ENCODE peak calls at places on chromosomes 5 and 9, in five cellular contexts. One of them, this sample, is unnamed.

GRCh38 chr5:69206528-69207190 is 17.3 kb downstream of the CENPH start:
- DNase-seq in WTC11: no peak
- DNase-seq in HepG2: peak; percentile 57
- DNase-seq in K562: no peak
- DNase-seq in GM12878: no peak
- DNase-seq in this sample: peak; percentile 35

GRCh38 chr5:68066277-68066955 is 149.1 kb upstream of the PIK3R1 start:
- DNase-seq in GM12878: no peak
- DNase-seq in HepG2: no peak
- DNase-seq in K562: no peak
- DNase-seq in WTC11: no peak
- DNase-seq in this sample: no peak

GRCh38 chr5:159779481-159779880 is 136.8 kb upstream of the ADRA1B start:
- DNase-seq in K562: no peak
- DNase-seq in GM12878: no peak
- DNase-seq in WTC11: no peak
- DNase-seq in HepG2: no peak
- DNase-seq in this sample: no peak

GRCh38 chr5:16935271-16936149 is 578 bp downstream of the MYO10 start:
- DNase-seq in WTC11: peak; percentile 69
- DNase-seq in GM12878: no peak
- DNase-seq in K562: no peak
- DNase-seq in HepG2: no peak
- DNase-seq in this sample: peak; percentile 39

GRCh38 chr5:5315068-5315835 is 107.2 kb upstream of the ICE1 start:
- DNase-seq in HepG2: no peak
- DNase-seq in K562: no peak
- DNase-seq in GM12878: no peak
- DNase-seq in WTC11: no peak
- DNase-seq in this sample: no peak

GRCh38 chr9:14080940-14081621 is 232.9 kb downstream of the NFIB start:
- DNase-seq in WTC11: no peak
- DNase-seq in HepG2: no peak
- DNase-seq in K562: no peak
- DNase-seq in GM12878: no peak
- DNase-seq in this sample: no peak

GRCh38 chr5:108025957-108026356 is 355.2 kb upstream of the EFNA5 start:
- DNase-seq in K562: no peak
- DNase-seq in HepG2: no peak
- DNase-seq in WTC11: no peak
- DNase-seq in GM12878: no peak
- DNase-seq in this sample: no peak

GRCh38 chr5:168364738-168365550 is 73.5 kb downstream of the WWC1 start:
- DNase-seq in HepG2: peak; percentile 35
- DNase-seq in WTC11: peak; percentile 42
- DNase-seq in K562: no peak
- DNase-seq in GM12878: no peak
- DNase-seq in this sample: no peak

GRCh38 chr5:73346878-73347408 is 101.6 kb downstream of the FOXD1 start:
- DNase-seq in GM12878: no peak
- DNase-seq in HepG2: no peak
- DNase-seq in K562: no peak
- DNase-seq in WTC11: no peak
- DNase-seq in this sample: no peak

GRCh38 chr5:173235499-173236394 is 741 bp upstream of the NKX2-5 start:
- DNase-seq in HepG2: no peak
- DNase-seq in K562: no peak
- DNase-seq in WTC11: no peak
- DNase-seq in GM12878: no peak
- DNase-seq in this sample: no peak

GRCh38 chr9:30925126-30925525 is 1459.3 kb upstream of the ACO1 start:
- DNase-seq in WTC11: no peak
- DNase-seq in K562: no peak
- DNase-seq in GM12878: no peak
- DNase-seq in HepG2: no peak
- DNase-seq in this sample: peak; percentile 44

GRCh38 chr5:140998921-140999410 is 32.7 kb downstream of the PCDHAC2 start:
- DNase-seq in GM12878: no peak
- DNase-seq in K562: no peak
- DNase-seq in HepG2: no peak
- DNase-seq in WTC11: no peak
- DNase-seq in this sample: no peak

GRCh38 chr5:123705741-123706140 is 193.8 kb downstream of the CSNK1G3 start:
- DNase-seq in GM12878: no peak
- DNase-seq in HepG2: no peak
- DNase-seq in WTC11: no peak
- DNase-seq in K562: no peak
- DNase-seq in this sample: no peak

GRCh38 chr9:438961-439768 is 224.5 kb downstream of the DOCK8 start:
- DNase-seq in WTC11: no peak
- DNase-seq in K562: no peak
- DNase-seq in HepG2: no peak
- DNase-seq in GM12878: no peak
- DNase-seq in this sample: no peak

GRCh38 chr9:70061776-70062175 is 18.1 kb downstream of the MAMDC2 start:
- DNase-seq in GM12878: no peak
- DNase-seq in HepG2: no peak
- DNase-seq in K562: no peak
- DNase-seq in WTC11: no peak
- DNase-seq in this sample: no peak

GRCh38 chr9:132562313-132562588 is 20.2 kb upstream of the BARHL1 start:
- DNase-seq in GM12878: no peak
- DNase-seq in WTC11: no peak
- DNase-seq in K562: no peak
- DNase-seq in HepG2: no peak
- DNase-seq in this sample: no peak

GRCh38 chr9:806285-807156 is 35.0 kb upstream of the DMRT1 start:
- DNase-seq in GM12878: peak; percentile 4
- DNase-seq in K562: no peak
- DNase-seq in HepG2: peak; percentile 35
- DNase-seq in WTC11: no peak
- DNase-seq in this sample: peak; percentile 50

GRCh38 chr9:88388886-88389617 is 808 bp downstream of the SPIN1 start:
- DNase-seq in GM12878: no peak
- DNase-seq in HepG2: peak; percentile 66
- DNase-seq in K562: peak; percentile 87
- DNase-seq in WTC11: peak; percentile 63
- DNase-seq in this sample: peak; percentile 61

GRCh38 chr9:91423785-91424402 is at the start of gene NFIL3:
- DNase-seq in GM12878: no peak
- DNase-seq in HepG2: peak; percentile 58
- DNase-seq in K562: peak; percentile 95
- DNase-seq in WTC11: peak; percentile 70
- DNase-seq in this sample: peak; percentile 57

GRCh38 chr9:91425270-91425669 is 1.6 kb upstream of the NFIL3 start:
- DNase-seq in K562: no peak
- DNase-seq in WTC11: no peak
- DNase-seq in HepG2: no peak
- DNase-seq in GM12878: no peak
- DNase-seq in this sample: no peak

GRCh38 chr9:91422832-91423711 is 560 bp downstream of the NFIL3 start:
- DNase-seq in WTC11: peak; percentile 48
- DNase-seq in GM12878: no peak
- DNase-seq in K562: no peak
- DNase-seq in HepG2: peak; percentile 44
- DNase-seq in this sample: peak; percentile 61

GRCh38 chr9:91426123-91426745 is 2.6 kb upstream of the NFIL3 start:
- DNase-seq in GM12878: no peak
- DNase-seq in K562: peak; percentile 22
- DNase-seq in HepG2: peak; percentile 53
- DNase-seq in WTC11: no peak
- DNase-seq in this sample: peak; percentile 67

DNA sequence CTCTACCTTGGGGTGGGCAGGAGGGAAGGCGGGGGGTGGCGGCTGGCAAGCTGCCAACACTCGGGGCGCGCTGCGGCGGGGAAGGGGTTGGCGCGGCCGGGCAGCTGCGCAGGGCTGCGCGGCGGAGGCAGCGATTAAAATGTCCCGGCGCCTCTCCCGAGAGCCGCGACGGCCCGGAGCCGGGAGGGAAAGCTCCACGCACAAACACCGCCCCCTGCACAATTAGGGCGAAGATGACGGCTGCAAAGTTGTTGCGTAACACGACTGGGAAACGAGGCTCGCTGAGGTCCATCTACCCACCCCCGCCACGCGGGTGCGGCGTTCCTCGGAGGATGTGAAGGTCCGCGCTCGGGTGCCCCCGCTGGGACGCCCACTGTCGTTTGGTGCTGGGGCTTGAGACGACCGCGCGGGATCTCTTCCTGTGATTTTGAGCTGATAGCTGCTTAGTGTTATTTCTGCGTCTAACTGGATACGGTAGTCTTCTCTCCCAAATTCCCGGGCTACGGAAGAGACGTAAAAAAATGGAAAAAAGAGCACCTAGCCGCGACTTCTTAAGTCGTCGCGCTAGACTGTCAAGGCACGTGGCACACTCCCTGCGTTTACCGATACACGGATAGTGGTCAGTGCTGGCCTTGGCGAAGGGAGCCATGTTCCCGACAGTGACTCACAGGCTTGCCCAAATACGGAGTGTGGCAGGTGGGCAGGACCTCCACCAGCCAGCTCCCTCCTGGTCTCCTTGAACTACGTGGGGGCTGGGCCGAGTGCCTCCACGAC is 958 bp upstream of the NFIL3 start:
- DNase-seq in WTC11: peak; percentile 33
- DNase-seq in HepG2: peak; percentile 48
- DNase-seq in K562: peak; percentile 62
- DNase-seq in GM12878: no peak
- DNase-seq in this sample: peak; percentile 62
- TF ChIP-seq CTCF in WTC11: no peak
- TF ChIP-seq CTCF in HepG2: peak; percentile 51
- TF ChIP-seq CTCF in K562: peak; percentile 24
- TF ChIP-seq CTCF in GM12878: no peak
- TF ChIP-seq CTCF in this sample: peak; percentile 24

DNA sequence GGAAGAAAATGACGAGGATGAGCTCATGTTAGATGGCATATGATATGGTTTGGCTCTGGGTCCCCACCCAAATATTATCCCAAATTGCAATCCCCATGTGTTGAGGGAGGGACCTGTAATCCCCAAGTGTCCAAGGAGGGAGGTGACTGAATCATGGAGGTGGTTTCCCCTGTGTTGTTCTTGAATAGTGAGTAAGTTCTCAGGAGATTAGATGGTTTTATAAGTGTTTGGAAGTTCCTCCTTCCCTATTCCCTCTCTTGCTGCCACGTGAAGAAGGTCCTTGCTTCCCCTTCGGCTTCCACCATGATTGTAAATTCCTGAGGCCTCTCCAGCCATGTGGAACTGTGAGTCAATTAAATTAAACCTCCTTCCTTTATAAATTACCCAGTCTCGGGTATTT is 10.1 kb downstream of the EDIL3 start:
- DNase-seq in WTC11: no peak
- DNase-seq in GM12878: no peak
- DNase-seq in K562: no peak
- DNase-seq in HepG2: no peak
- DNase-seq in this sample: no peak
- TF ChIP-seq ESRRA in WTC11: no peak
- TF ChIP-seq ESRRA in GM12878: no peak
- TF ChIP-seq ESRRA in K562: no peak
- TF ChIP-seq ESRRA in HepG2: no peak
- TF ChIP-seq ESRRA in this sample: no peak

DNA sequence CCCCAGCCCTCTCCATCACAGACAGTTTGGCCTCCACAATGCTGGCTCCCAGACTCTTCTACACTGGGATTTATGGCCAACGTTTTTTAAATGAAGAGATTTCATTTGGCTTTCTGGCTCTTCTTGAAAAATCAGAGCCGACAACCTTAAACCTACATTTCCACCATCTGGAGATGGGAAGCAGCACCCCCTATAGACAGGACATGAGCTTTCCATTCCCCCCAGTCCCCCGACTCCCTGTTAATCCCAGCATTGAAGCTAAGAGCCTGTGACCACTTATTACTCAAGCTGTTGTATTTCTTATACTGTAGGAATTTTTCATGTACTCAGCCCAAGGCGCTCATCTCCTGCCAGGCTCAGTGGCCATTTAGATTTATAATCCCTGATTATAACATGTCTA is 34.0 kb upstream of the AFAP1L1 start:
- DNase-seq in GM12878: no peak
- DNase-seq in K562: peak; percentile 26
- DNase-seq in HepG2: no peak
- DNase-seq in WTC11: peak; percentile 23
- DNase-seq in this sample: no peak
- TF ChIP-seq CTCF in GM12878: no peak
- TF ChIP-seq CTCF in K562: no peak
- TF ChIP-seq CTCF in HepG2: peak; percentile 28
- TF ChIP-seq CTCF in WTC11: no peak
- TF ChIP-seq CTCF in this sample: no peak

GRCh38 chr9:92650839-92651621 is 18.9 kb downstream of the IPPK start:
- DNase-seq in GM12878: no peak
- DNase-seq in HepG2: no peak
- DNase-seq in K562: no peak
- DNase-seq in WTC11: no peak
- DNase-seq in this sample: no peak
- TF ChIP-seq ESRRA in GM12878: no peak
- TF ChIP-seq ESRRA in HepG2: no peak
- TF ChIP-seq ESRRA in K562: no peak
- TF ChIP-seq ESRRA in WTC11: no peak
- TF ChIP-seq ESRRA in this sample: no peak

This sample was measured in A549.